ENCODE peak calls at places on chromosomes 4 and X, in ten cellular contexts. Q, K, J, M, G, V, L, C, U and W are unnamed samples. For H3K9me3, the result is how much of the 10 kb centered on the place peaks cover.

GRCh38 chr4:141853091-141853734 is 216.8 kb downstream of the IL15 start:
- DNase-seq in V (no peak), M (no peak), Q (no peak), K (no peak), C (no peak), J (peak), L (no peak), U (no peak), G (no peak), W (peak)

GRCh38 chr4:141041021-141041476 is 92.2 kb downstream of the RNF150 start:
- DNase-seq in Q (no peak), V (no peak), M (no peak), J (no peak), K (no peak), C (no peak), U (no peak), G (no peak), L (no peak), W (no peak)

GRCh38 chr4:13721894-13722293 is 94.4 kb upstream of the BOD1L1 start:
- DNase-seq in G (no peak), M (no peak), C (no peak), L (no peak), K (no peak), Q (no peak), U (no peak), J (no peak), V (no peak), W (peak)

GRCh38 chr4:1866095-1866755 is 5.0 kb upstream of the NSD2 start:
- DNase-seq in V (no peak), U (no peak), J (no peak), K (no peak), M (no peak), Q (no peak), L (no peak), G (no peak), C (peak), W (peak)

GRCh38 chrX:80876877-80877276 is 67.2 kb upstream of the BRWD3 start:
- DNase-seq in J (no peak), G (no peak), U (no peak), M (peak), V (no peak), K (no peak), L (no peak), Q (peak), C (peak), W (peak)

GRCh38 chr4:140937866-140938265 is 181.7 kb upstream of the TBC1D9 start:
- DNase-seq in U (no peak), Q (no peak), K (no peak), J (no peak), C (no peak), V (no peak), M (no peak), G (no peak), L (no peak), W (no peak)

GRCh38 chrX:40262641-40263560 is 165.1 kb upstream of the BCOR start:
- DNase-seq in V (no peak), L (no peak), Q (no peak), U (no peak), J (peak), M (no peak), K (no peak), C (no peak), G (peak), W (no peak)

GRCh38 chr4:66430856-66431255 is 760.6 kb upstream of the EPHA5 start:
- DNase-seq in G (no peak), Q (peak), J (no peak), K (no peak), M (no peak), L (no peak), U (no peak), V (no peak), C (no peak), W (no peak)

GRCh38 chrX:147803948-147804347 is 107.8 kb upstream of the FMR1 start:
- DNase-seq in M (peak), C (peak), V (no peak), L (no peak), U (no peak), Q (peak), G (no peak), K (no peak), J (no peak), W (peak)

GRCh38 chr4:168360271-168360670 is 41.7 kb upstream of the DDX60 start:
- DNase-seq in C (no peak), Q (no peak), G (no peak), U (no peak), M (no peak), K (no peak), V (no peak), J (no peak), L (no peak), W (no peak)

GRCh38 chr4:128527356-128527755 is 239.7 kb upstream of the PGRMC2 start:
- DNase-seq in J (no peak), L (no peak), K (no peak), V (no peak), G (no peak), M (no peak), Q (no peak), C (no peak), U (no peak), W (no peak)

GRCh38 chrX:137427061-137427778 is 138.7 kb upstream of the ZIC3 start:
- DNase-seq in C (no peak), U (no peak), G (no peak), V (no peak), J (no peak), Q (no peak), L (no peak), M (no peak), K (no peak), W (no peak)

GRCh38 chrX:137427813-137428212 is 138.1 kb upstream of the ZIC3 start:
- DNase-seq in K (no peak), J (no peak), M (no peak), U (no peak), V (no peak), L (no peak), G (no peak), C (no peak), Q (no peak), W (no peak)

GRCh38 chrX:137430301-137430700 is 135.6 kb upstream of the ZIC3 start:
- DNase-seq in C (no peak), U (no peak), M (no peak), V (no peak), J (no peak), L (no peak), G (no peak), Q (no peak), K (no peak), W (no peak)

GRCh38 chrX:137428251-137428661 is 137.7 kb upstream of the ZIC3 start:
- DNase-seq in K (no peak), V (no peak), G (no peak), J (no peak), C (no peak), U (no peak), M (no peak), Q (no peak), L (no peak), W (no peak)

DNA sequence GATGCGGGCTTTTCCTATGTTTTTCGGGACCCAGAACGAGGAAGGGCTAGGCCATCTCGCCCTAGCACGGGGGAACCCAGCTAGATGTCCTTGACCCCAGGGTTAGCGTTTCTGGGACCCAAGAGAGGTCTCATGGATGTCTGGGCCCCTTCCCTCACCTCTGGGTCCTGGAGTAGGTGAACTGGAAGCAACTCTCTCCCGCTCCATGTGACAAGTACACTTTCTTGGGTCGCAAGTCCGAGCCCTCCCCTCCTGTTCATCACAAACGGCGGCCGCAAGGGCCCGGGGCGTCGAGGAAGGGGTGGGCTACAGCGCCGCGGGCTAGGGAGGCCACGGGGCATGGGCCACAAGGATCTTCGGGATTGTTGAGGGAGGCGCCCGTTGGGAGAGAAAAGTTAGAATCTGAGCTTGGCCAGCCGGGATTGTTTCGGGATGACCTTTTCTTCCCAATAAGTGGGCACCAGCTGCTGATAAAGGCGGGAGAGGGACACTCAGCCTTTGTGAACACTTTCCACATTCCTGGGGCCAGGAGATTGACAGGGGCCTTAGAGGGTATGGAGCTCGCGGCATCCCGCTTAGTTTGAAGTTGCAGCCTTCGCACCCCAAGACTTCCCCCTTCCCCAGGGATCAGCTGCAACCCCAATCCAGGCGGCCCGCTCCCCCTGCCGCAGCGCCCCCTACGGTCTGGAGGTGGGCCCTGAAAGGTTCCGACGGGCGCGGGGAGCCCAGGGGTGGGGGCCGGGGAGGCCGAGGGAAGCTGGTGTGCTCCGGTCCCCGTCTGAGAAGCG is 137.0 kb upstream of the ZIC3 start:
- DNase-seq in Q (no peak), C (no peak), L (no peak), G (no peak), V (no peak), K (no peak), J (no peak), U (no peak), M (no peak), W (no peak)
- H3K4me3 ChIP-seq in Q (peak), C (no peak), L (no peak), G (no peak), V (peak), K (no peak), J (no peak), U (peak), M (no peak), W (no peak)

DNA sequence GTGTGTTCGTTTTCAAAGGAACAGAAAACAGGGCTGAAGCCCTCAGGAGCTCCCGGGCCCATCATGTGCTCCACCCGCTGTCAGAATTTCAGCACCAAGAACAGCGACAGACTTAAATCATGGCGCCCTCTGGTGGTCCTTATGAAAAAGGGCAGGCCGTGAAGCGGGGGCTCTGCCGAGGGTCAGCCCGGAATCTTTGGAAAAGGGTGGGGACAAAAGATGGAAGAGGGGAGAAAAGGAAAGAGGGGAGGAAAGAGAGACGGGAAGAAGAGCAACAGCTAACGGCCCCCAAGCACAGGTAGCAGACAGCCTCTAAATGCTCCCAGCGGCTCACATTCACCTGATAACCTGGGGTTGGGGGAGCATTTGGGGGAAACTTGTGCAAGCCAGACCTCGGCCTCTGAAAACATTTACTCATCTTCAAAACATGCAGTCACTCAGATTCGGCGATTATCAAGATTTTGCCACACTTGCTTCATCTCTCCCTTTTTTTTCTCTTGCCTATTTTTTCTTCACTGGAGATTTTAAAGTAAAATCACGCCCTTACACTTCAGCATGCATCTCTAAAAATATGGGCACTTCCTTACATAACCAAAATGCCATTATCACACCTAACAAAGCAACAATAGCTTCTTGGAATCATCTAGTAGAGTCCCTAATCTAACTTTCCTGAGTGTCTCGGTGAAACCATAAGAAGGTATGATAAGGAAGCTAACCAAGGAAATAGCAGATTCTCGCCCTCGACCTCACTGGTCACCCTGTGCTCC is 28.1 kb upstream of the MAN2B2 start:
- DNase-seq in C (peak), V (no peak), M (peak), L (no peak), Q (peak), U (peak), K (no peak), J (peak), G (no peak), W (peak)
- H3K27ac ChIP-seq in C (no peak), V (no peak), M (no peak), L (no peak), Q (no peak), U (no peak), K (no peak), J (no peak), G (no peak), W (no peak)

GRCh38 chrX:146363919-146364318 is 445.7 kb upstream of the CXorf51B start:
- DNase-seq in K (no peak), Q (no peak), G (no peak), L (no peak), V (no peak), M (no peak), U (no peak), J (no peak), C (no peak), W (no peak)
- H3K9me3 ChIP-seq in K (under half), Q (under half), G (under half), L (under half), V (under half), M (under half), U (under half), J (under half), C (under half), W (under half)

GRCh38 chrX:71147496-71148277 is 3.0 kb downstream of the NLGN3 start:
- DNase-seq in V (no peak), L (no peak), J (no peak), Q (no peak), M (no peak), C (peak), U (no peak), G (no peak), K (no peak), W (no peak)

GRCh38 chrX:71140440-71140839 is 4.2 kb upstream of the NLGN3 start:
- DNase-seq in V (no peak), Q (no peak), K (no peak), L (no peak), C (no peak), U (no peak), J (no peak), M (no peak), G (no peak), W (no peak)

GRCh38 chrX:71143508-71143907 is 1.1 kb upstream of the NLGN3 start:
- DNase-seq in J (peak), G (peak), C (no peak), M (no peak), K (peak), L (peak), V (peak), U (peak), Q (no peak), W (peak)

GRCh38 chrX:71148278-71148663 is 3.6 kb downstream of the NLGN3 start:
- DNase-seq in M (no peak), J (no peak), Q (no peak), G (no peak), L (no peak), V (no peak), K (no peak), C (no peak), U (no peak), W (no peak)

GRCh38 chrX:71144651-71145050 is at the start of gene NLGN3:
- DNase-seq in V (no peak), J (peak), K (no peak), U (no peak), L (no peak), C (no peak), M (no peak), G (no peak), Q (no peak), W (no peak)
- H3K4me3 ChIP-seq in V (peak), J (no peak), K (no peak), U (peak), L (peak), C (no peak), M (no peak), G (peak), Q (peak), W (no peak)

GRCh38 chr4:173801876-173802713 is 272.1 kb upstream of the HAND2 start:
- DNase-seq in G (no peak), L (no peak), K (no peak), M (no peak), C (no peak), V (no peak), U (no peak), J (no peak), Q (no peak), W (no peak)

GRCh38 chr4:173802714-173803022 is 272.6 kb upstream of the HAND2 start:
- DNase-seq in M (no peak), Q (no peak), G (no peak), U (no peak), J (no peak), V (no peak), L (no peak), C (no peak), K (no peak), W (no peak)

GRCh38 chr4:173801361-173801760 is 271.3 kb upstream of the HAND2 start:
- DNase-seq in K (no peak), V (no peak), L (no peak), M (no peak), U (no peak), C (no peak), J (no peak), Q (no peak), G (no peak), W (no peak)

GRCh38 chr4:173805884-173806283 is 275.9 kb upstream of the HAND2 start:
- DNase-seq in L (no peak), K (no peak), Q (no peak), V (no peak), C (no peak), G (no peak), U (no peak), M (no peak), J (no peak), W (no peak)

DNA sequence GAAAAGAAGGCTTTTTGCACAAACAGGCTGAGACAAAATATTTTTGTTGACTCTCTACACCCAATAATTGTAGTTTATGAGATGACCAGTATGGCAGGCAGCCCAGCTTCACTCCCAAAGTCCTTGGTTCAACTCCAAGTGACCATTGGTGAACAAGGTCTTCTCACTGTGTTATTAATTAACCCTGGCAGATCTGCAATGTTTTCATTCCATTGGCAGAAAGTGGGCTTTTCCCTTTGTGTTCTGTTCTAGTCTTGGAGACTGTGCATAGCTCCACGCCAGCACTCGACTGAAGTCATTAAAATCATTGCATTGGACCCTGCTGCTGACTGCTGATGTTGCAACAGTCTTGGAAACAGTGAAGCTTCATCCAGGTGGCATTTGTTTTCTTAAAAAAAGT is 277.3 kb upstream of the HAND2 start:
- DNase-seq in J (no peak), Q (no peak), K (no peak), V (peak), U (no peak), M (no peak), G (peak), C (no peak), L (no peak), W (no peak)
- H3K27ac ChIP-seq in J (no peak), Q (no peak), K (no peak), V (no peak), U (no peak), M (no peak), G (no peak), C (no peak), L (no peak), W (no peak)